ENCODE peak calls at places on chromosomes 1 and 21, in five cellular contexts. N, J, W, R and I are unnamed samples.

GRCh38 chr1:28580706-28581530 is 11.1 kb upstream of the RAB42 start:
- DNase-seq in N (peak), J (peak), W (no peak), R (peak), I (no peak)

GRCh38 chr21:44868707-44869106 is 4.8 kb downstream of the PTTG1IP start:
- DNase-seq in N (no peak), J (no peak), W (no peak), R (peak), I (no peak)

GRCh38 chr1:243851129-243851756 is 1.2 kb upstream of the AKT3 start:
- DNase-seq in N (no peak), J (peak), W (no peak), R (peak), I (no peak)

GRCh38 chr1:56516539-56517252 is 62.7 kb downstream of the PLPP3 start:
- DNase-seq in N (no peak), J (peak), W (no peak), R (peak), I (peak)

GRCh38 chr1:8096105-8097011 is 70.2 kb upstream of the ERRFI1 start:
- DNase-seq in N (no peak), J (peak), W (no peak), R (peak), I (no peak)

GRCh38 chr1:25952851-25953401 is 44.9 kb downstream of the PAFAH2 start:
- DNase-seq in N (no peak), J (peak), W (no peak), R (no peak), I (no peak)

GRCh38 chr1:101905298-101905794 is 91.4 kb downstream of the OLFM3 start:
- DNase-seq in N (no peak), J (no peak), W (no peak), R (no peak), I (no peak)

GRCh38 chr1:39539252-39539790 is 37.3 kb downstream of the PABPC4 start:
- DNase-seq in N (peak), J (peak), W (peak), R (peak), I (peak)

GRCh38 chr1:54358503-54359168 is 47.6 kb downstream of the SSBP3 start:
- DNase-seq in N (no peak), J (no peak), W (no peak), R (no peak), I (no peak)

GRCh38 chr1:6414881-6415280 is 4.8 kb downstream of the HES2 start:
- DNase-seq in N (no peak), J (no peak), W (no peak), R (peak), I (no peak)

GRCh38 chr1:175183586-175183985 is 9.0 kb downstream of the KIAA0040 start:
- DNase-seq in N (no peak), J (no peak), W (no peak), R (no peak), I (peak)

GRCh38 chr1:246788895-246789338 is 64.7 kb downstream of the SCCPDH start:
- DNase-seq in N (no peak), J (no peak), W (no peak), R (peak), I (peak)

GRCh38 chr21:43951911-43952703 is 60.0 kb upstream of the TRAPPC10 start:
- DNase-seq in N (no peak), J (no peak), W (no peak), R (no peak), I (no peak)

GRCh38 chr1:27391511-27392095 is 819 bp upstream of the GPR3 start:
- DNase-seq in N (no peak), J (no peak), W (no peak), R (no peak), I (peak)

GRCh38 chr1:18481190-18481920 is 625 bp downstream of the KLHDC7A start:
- DNase-seq in N (no peak), J (no peak), W (no peak), R (no peak), I (peak)

GRCh38 chr1:145960468-145961108 is 2.8 kb upstream of the LIX1L start:
- DNase-seq in N (peak), J (peak), W (no peak), R (peak), I (peak)

GRCh38 chr1:218760601-218761570 is 412.8 kb upstream of the LYPLAL1 start:
- DNase-seq in N (no peak), J (no peak), W (no peak), R (peak), I (no peak)

GRCh38 chr1:186595969-186596368 is 84.3 kb downstream of the PTGS2 start:
- DNase-seq in N (no peak), J (no peak), W (no peak), R (peak), I (no peak)

GRCh38 chr1:220121791-220122530 is 28.0 kb downstream of the IARS2 start:
- DNase-seq in N (no peak), J (no peak), W (no peak), R (no peak), I (no peak)

GRCh38 chr1:220124542-220124941 is 30.6 kb downstream of the IARS2 start:
- DNase-seq in N (no peak), J (peak), W (no peak), R (peak), I (no peak)

GRCh38 chr1:220127076-220127475 is 33.1 kb downstream of the IARS2 start:
- DNase-seq in N (no peak), J (no peak), W (no peak), R (no peak), I (no peak)

GRCh38 chr1:220119043-220119512 is 25.1 kb downstream of the IARS2 start:
- DNase-seq in N (no peak), J (no peak), W (no peak), R (no peak), I (no peak)

DNA sequence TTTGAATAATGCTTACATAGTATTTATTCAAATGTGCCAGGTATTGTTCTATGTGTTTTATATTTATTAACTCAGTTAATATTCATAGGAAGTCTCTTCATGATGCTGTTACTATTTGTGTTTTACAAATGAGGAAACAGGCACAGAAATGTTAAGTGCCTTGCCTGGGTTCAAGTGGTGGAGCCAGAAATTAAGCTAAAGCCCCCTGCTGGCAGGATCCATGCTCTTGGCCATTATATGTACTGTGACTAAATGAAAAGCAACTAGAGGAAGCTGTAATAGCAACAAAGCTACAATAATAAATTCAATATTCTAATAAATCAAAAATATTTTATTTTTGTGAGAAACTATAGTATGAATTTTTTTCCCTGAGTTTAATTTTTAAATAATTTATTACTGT is 30.0 kb downstream of the IARS2 start:
- DNase-seq in N (no peak), J (peak), W (no peak), R (peak), I (no peak)
- H2BK12ac ChIP-seq in N (no peak), J (no peak), W (no peak), R (no peak), I (no peak)

GRCh38 chr1:32221980-32222751 is at the start of the genes EIF3I and TMEM234:
- DNase-seq in N (peak), J (peak), W (no peak), R (peak), I (peak)
- H2BK12ac ChIP-seq in N (no peak), J (no peak), W (no peak), R (no peak), I (no peak)

DNA sequence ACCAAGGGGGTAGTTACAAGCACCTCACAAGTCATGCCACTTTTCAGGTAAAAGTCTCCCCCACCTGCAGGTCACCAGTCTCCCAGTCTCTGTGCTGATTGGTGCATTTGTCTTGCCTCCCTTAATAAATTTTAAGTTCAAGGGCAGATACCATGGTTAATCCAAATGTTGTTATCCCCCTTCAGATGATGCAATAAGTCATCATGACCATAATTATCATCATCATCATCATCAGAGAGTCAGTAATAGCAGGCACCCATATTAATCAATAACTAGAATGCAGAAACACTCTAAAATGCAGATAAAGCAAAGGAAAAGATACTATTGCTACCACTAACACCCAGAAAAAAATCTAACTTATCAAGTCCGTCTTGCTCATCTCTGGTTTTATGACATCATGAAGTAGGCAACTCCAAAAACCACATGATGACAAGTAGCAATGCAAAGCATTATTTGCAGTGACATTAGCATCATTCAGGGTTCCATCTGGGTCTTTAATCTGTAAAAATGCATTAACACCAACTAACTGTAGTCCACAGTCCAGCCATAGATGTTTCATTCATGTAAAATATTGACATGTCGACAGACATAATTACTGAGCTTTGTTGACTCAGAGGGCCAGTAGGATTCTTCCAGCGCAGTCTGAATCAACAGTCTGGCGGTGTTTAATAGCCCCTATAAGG is 492.0 kb upstream of the RUNX1 start:
- DNase-seq in N (no peak), J (no peak), W (no peak), R (peak), I (no peak)
- H2BK12ac ChIP-seq in N (no peak), J (no peak), W (no peak), R (no peak), I (no peak)

GRCh38 chr1:167767794-167768193 is 46.0 kb downstream of the MPZL1 start:
- DNase-seq in N (no peak), J (no peak), W (no peak), R (no peak), I (no peak)
- H2BK12ac ChIP-seq in N (no peak), J (no peak), W (no peak), R (no peak), I (no peak)